ENCODE peak calls at places on chromosomes 16 and 17, in six cellular contexts. Q is uterus, S is heart left ventricle, Y is spleen, T is tibial nerve, A is right lobe of liver. F is an unnamed sample.

GRCh38 chr17:8063761-8064589 is 23.5 kb downstream of the ALOX12B start:
- DNase-seq in Q (no peak), A (no peak), S (no peak), T (no peak), Y (peak), F (no peak)

GRCh38 chr17:68613739-68614298 is 12.7 kb upstream of the FAM20A start:
- DNase-seq in A (peak), S (peak), Y (no peak), Q (no peak), T (no peak), F (peak)

GRCh38 chr16:87178977-87179376 is 138.2 kb downstream of the C16orf95 start:
- DNase-seq in T (no peak), Q (peak), Y (peak), A (peak), S (peak), F (peak)

GRCh38 chr17:49687878-49688491 is 10.1 kb upstream of the SPOP start:
- DNase-seq in S (no peak), Y (peak), Q (no peak), T (no peak), A (no peak), F (no peak)

GRCh38 chr17:60167095-60167741 is 17.4 kb downstream of the CA4 start:
- DNase-seq in S (no peak), T (no peak), Y (no peak), Q (no peak), A (peak), F (no peak)

GRCh38 chr17:75268931-75269330 is 2.1 kb downstream of the MIF4GD start:
- DNase-seq in A (no peak), Q (no peak), Y (no peak), S (no peak), T (no peak), F (no peak)

GRCh38 chr16:30028438-30029093 is 2.5 kb downstream of the TLCD3B start:
- DNase-seq in Q (no peak), S (peak), T (no peak), A (no peak), Y (no peak), F (no peak)

GRCh38 chr17:2266865-2267228 is 36.7 kb downstream of the SMG6 start:
- DNase-seq in T (no peak), S (no peak), Q (no peak), A (no peak), Y (no peak), F (no peak)

GRCh38 chr16:46747777-46748651 is at the start of gene MYLK3:
- DNase-seq in S (peak), Q (no peak), T (no peak), Y (peak), A (no peak), F (no peak)

GRCh38 chr16:57427824-57428223 is 19.4 kb downstream of the CIAPIN1 start:
- DNase-seq in A (no peak), T (no peak), Y (no peak), Q (no peak), S (no peak), F (no peak)

GRCh38 chr16:15515992-15516391 is 81.6 kb downstream of the BMERB1 start:
- DNase-seq in A (no peak), T (no peak), Q (no peak), S (no peak), Y (no peak), F (no peak)

GRCh38 chr17:27408891-27409290 is 47.4 kb upstream of the KSR1 start:
- DNase-seq in T (no peak), Y (no peak), Q (no peak), A (no peak), S (no peak), F (no peak)

GRCh38 chr17:76654408-76654807 is 10.9 kb upstream of the ST6GALNAC1 start:
- DNase-seq in S (no peak), A (no peak), T (no peak), Q (no peak), Y (no peak), F (no peak)

GRCh38 chr17:39913989-39914388 is 4.4 kb downstream of the GSDMB start:
- DNase-seq in T (no peak), Q (no peak), Y (no peak), S (no peak), A (no peak), F (no peak)

GRCh38 chr16:7137560-7138330 is 194.9 kb upstream of the RBFOX1 start:
- DNase-seq in S (no peak), A (no peak), Q (no peak), T (no peak), Y (no peak), F (no peak)

GRCh38 chr17:1870592-1870991 is 40.8 kb downstream of the RPA1 start:
- DNase-seq in S (no peak), Y (no peak), A (no peak), Q (no peak), T (no peak), F (no peak)

GRCh38 chr17:80565347-80566053 is 20.9 kb downstream of the RPTOR start:
- DNase-seq in S (no peak), A (no peak), T (no peak), Q (no peak), Y (no peak), F (no peak)

GRCh38 chr16:684961-685696 is 995 bp upstream of the JMJD8 start:
- DNase-seq in S (no peak), Y (peak), Q (peak), T (no peak), A (peak), F (no peak)

GRCh38 chr17:50550661-50551432 is 3.9 kb downstream of the SPATA20 start:
- DNase-seq in S (peak), T (peak), A (peak), Q (peak), Y (peak), F (peak)

GRCh38 chr16:89815639-89816348 is 653 bp downstream of the FANCA start:
- DNase-seq in T (no peak), S (no peak), A (no peak), Y (no peak), Q (no peak), F (no peak)

GRCh38 chr16:64196444-64196843 is 925.4 kb downstream of the CDH11 start:
- DNase-seq in Y (no peak), A (no peak), S (no peak), Q (no peak), T (no peak), F (no peak)

GRCh38 chr17:78687125-78687524 is 94.9 kb downstream of the CYTH1 start:
- DNase-seq in Q (no peak), A (no peak), Y (no peak), S (no peak), T (no peak), F (no peak)

GRCh38 chr16:28497861-28498599 is 3.6 kb downstream of the APOBR start:
- DNase-seq in S (no peak), A (no peak), Q (no peak), T (no peak), Y (peak), F (no peak)

GRCh38 chr16:79171504-79172240 is 428.9 kb downstream of the MAF start:
- DNase-seq in Y (no peak), A (no peak), T (no peak), Q (no peak), S (no peak), F (peak)

GRCh38 chr16:57720142-57720575 is 15.4 kb upstream of the KATNB1 start:
- DNase-seq in T (no peak), Y (peak), A (peak), S (peak), Q (no peak), F (peak)

GRCh38 chr17:58313815-58314705 is 14.5 kb downstream of the TSPOAP1 start:
- DNase-seq in Q (no peak), A (no peak), T (no peak), S (peak), Y (no peak), F (no peak)

DNA sequence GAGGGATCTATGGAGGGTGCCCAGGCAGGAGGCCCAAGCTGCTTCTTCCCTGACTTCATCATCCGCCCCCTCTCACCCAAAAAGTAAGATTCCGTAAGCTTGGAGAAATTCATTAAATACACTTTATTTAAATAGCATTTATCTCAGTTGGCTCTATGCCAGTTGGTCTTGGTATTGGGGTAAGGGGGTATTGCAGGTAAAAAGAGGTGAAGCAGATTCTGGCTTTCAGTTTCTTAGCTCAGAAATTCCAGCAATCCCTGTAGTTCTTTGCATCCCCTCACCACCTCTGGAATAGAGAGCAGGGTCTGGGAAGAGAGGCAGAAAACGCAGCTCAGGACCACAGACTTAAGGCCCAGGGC is 750 bp upstream of the ALDOC start:
- DNase-seq in T (no peak), Q (no peak), Y (no peak), A (no peak), S (no peak), F (no peak)
- H3K27ac ChIP-seq in T (peak), Q (no peak), Y (peak), A (peak), S (no peak), F (peak)

GRCh38 chr17:9309216-9309615 is 266.4 kb downstream of the STX8 start:
- DNase-seq in Q (no peak), Y (no peak), T (no peak), A (no peak), S (no peak), F (no peak)
- H3K4me3 ChIP-seq in Q (no peak), Y (no peak), T (no peak), A (no peak), S (no peak), F (no peak)

DNA sequence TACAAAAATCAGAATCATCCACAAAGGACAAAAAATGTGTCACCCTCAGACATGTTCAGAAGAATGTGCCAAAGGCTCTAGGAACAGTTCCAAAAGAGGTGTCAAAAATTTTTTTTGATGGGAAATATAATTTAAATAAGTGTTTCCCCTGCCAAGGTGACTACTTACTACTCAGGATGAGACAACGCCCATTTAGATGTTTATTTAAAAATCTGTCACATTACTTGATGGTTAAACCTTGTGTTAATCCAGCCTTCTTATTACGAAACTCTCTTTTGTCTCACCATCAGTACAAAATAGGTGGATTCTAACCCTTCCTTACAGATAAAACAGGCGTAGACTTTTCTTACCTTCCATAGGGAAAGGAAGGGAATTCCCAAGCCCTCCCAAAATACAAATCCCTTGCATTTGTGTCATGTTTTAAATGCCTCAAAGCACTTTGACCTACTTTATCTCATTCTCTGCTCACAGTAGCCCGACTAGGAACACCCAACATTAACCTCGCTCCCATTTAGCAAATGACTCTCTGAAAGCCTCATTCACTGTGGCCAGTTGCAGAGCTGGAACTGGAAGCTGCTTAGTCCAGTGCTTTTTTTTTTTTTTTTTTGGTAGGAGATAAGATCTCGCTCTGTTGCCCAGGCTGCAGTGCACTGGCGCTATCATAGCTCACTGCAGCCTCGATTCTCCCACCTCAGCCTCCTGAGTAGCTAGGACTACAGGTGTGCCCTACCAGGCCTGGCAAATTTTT is 5.8 kb upstream of the GNA13 start:
- DNase-seq in S (no peak), A (no peak), Q (no peak), T (no peak), Y (no peak), F (peak)
- TF ChIP-seq POLR2A in S (no peak), A (no peak), Q (no peak), T (no peak), Y (no peak), F (peak)

DNA sequence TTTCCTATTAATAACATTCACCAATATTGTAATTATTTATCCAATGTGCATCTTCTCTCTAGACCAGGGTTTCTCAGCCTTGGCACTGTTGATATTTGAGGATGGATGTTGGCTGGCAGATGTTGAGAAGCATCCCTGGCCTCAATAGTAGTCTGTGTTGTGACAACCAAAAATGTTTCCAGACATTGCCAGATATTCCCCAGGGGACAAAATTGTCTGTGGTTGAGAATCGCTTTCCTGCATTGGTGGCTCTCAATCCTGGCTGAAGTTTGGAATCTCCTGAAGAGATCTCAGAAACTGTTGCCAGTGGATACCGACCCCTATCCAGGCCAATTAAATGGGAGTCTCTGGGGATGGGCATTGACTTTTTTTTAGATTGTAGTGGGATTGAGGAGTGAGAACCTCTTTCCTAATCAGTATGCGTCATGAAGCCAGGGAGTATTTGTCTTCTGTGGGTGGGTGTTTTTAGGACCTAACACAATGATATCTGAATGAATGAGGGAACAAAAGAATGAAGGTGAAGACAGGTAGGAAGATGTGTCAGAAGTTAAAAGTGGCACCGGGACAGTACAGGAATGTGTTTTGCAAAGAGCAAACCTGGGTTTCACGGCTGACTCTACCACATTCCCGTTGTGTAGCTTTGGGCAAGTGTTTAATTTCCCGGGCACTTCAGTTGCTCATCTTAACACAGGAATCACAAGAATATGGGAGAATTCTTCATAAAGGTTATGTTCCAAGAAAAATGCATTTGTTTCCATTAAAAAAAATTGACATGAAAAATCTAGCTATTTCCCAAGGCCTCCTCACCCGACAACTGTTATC is 24.3 kb downstream of the HSD17B2 start:
- DNase-seq in T (no peak), S (no peak), Y (no peak), A (no peak), Q (no peak), F (no peak)
- H3K27ac ChIP-seq in T (no peak), S (no peak), Y (no peak), A (peak), Q (no peak), F (no peak)

DNA sequence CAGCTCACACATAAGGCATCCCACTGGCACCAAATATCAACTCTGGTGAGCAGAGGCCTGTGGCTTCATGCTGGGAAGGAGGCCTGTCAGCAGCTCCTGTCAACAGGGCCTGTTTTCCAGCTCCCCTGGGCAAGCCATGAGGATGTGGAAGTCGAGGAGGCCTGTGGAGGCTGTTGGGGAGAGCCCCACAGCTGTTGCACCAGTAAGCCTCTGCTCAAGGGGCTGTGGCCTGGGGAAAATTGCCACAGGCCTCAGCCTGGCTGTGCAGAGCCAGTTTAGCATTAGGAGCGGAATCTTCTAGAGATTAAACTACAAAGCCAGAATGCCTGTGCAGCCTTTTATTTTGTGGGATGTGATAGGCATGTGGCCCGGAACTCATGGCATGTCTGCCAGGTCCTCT is 202.1 kb downstream of the SPECC1 start:
- DNase-seq in T (no peak), S (no peak), Q (no peak), A (no peak), Y (no peak), F (no peak)
- H3K4me3 ChIP-seq in T (no peak), S (no peak), Q (no peak), A (no peak), Y (no peak), F (no peak)